ENCODE peak calls at places on chromosomes 1 and 21, in four cellular contexts. O is IMR-90, Y is H9, E is mesenchymal stem cell. S is an unnamed sample.

GRCh38 chr1:64515427-64515826 is 45.5 kb downstream of the CACHD1 start:
- DNase-seq in E (peak), O (peak), Y (no peak), S (no peak)

GRCh38 chr1:169933999-169934725 is 40.5 kb upstream of the SCYL3 start:
- DNase-seq in Y (no peak), E (no peak), O (no peak), S (no peak)

GRCh38 chr21:28944296-28944695 is 48.4 kb downstream of the LTN1 start:
- DNase-seq in Y (no peak), E (peak), O (peak), S (no peak)

GRCh38 chr1:210362526-210362925 is 33.8 kb downstream of the HHAT start:
- DNase-seq in E (peak), O (peak), Y (no peak), S (no peak)

GRCh38 chr1:112706505-112707216 is at the start of gene RHOC:
- DNase-seq in Y (peak), E (peak), O (peak), S (peak)

GRCh38 chr1:71054281-71054731 is 6.7 kb upstream of the PTGER3 start:
- DNase-seq in O (no peak), E (no peak), Y (peak), S (no peak)

GRCh38 chr1:8649027-8649426 is 168.4 kb downstream of the RERE start:
- DNase-seq in O (no peak), E (no peak), Y (no peak), S (no peak)

GRCh38 chr1:1179983-1180861 is 6.5 kb downstream of the TTLL10 start:
- DNase-seq in O (no peak), Y (peak), E (no peak), S (no peak)

GRCh38 chr1:222276062-222276461 is 271.8 kb downstream of the HHIPL2 start:
- DNase-seq in E (no peak), Y (no peak), O (no peak), S (no peak)

DNA sequence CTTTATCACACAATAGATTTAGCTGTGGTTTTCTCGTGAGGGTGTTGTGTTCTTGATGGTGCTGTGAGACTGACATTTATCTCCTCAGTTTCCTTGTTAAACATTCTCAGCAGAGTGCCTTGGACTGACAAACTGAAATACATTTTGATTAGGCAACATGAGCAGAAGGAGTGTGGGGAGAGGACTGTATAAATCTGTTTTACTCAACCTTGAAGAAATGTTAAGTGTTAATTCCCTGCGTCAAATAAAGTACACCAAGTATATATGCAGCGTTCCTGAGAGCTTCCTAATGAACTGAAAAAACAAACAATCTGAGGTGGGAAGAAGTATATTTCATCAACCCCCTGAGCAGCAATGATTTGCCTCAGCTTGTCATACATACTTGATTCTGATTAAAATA is 540.3 kb upstream of the B3GALT2 start:
- DNase-seq in E (peak), Y (no peak), O (no peak), S (no peak)
- H2BK15ac ChIP-seq in E (no peak), Y (no peak), O (peak), S (no peak)

DNA sequence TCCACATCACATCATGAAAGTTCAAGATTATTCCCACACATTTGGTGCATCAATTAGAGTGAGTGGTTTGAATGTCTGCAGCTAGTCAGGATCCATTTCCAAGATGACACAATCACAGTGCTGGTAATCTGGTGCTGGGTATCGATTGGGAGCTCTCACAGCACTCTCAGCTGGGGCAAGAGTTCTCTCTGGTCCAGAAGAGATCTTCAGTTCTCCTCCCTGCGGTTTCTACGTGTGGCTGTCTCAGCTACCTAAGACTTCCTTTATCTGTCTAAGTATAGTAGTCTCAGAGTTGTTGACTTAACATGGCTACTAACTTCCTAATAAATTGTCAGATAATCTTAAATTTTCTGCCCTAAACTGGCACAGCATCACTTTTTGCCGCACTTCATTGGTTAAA is 358.0 kb upstream of the BRINP3 start:
- DNase-seq in Y (no peak), O (no peak), E (no peak), S (no peak)
- H2AFZ ChIP-seq in Y (no peak), O (no peak), E (no peak), S (peak)

GRCh38 chr1:229208481-229208880 is 62.4 kb upstream of the RAB4A start:
- DNase-seq in O (peak), Y (no peak), E (peak), S (no peak)

GRCh38 chr1:229205854-229206253 is 65.1 kb upstream of the RAB4A start:
- DNase-seq in O (no peak), E (no peak), Y (no peak), S (no peak)

GRCh38 chr1:229209386-229209785 is 61.5 kb upstream of the RAB4A start:
- DNase-seq in O (peak), E (peak), Y (no peak), S (no peak)

GRCh38 chr1:229209816-229210215 is 61.1 kb upstream of the RAB4A start:
- DNase-seq in Y (no peak), E (peak), O (peak), S (no peak)

DNA sequence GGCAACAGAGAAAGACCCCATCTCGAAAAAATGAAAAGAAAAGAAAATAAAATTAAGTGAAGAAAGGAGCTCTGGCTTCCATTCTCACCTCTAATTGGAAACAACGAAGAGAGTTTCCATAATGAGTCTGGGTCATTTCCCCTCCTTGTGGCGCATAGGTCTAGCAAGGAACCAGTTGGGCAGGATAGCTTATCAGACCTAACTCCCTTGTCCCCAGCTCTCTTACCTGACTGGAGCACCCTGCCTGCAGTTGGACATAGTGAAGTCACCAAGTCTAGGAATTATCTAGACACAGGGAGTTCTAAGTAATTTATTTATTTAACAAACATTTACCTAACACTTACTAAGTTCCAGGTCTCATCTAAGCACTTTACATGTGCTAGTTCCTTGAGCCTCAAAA is 63.0 kb upstream of the RAB4A start:
- DNase-seq in E (no peak), Y (no peak), O (no peak), S (no peak)
- H3K23ac ChIP-seq in E (no peak), Y (no peak), O (no peak), S (no peak)

GRCh38 chr1:94653454-94653853 is 111.9 kb upstream of the F3 start:
- DNase-seq in O (no peak), E (no peak), Y (no peak), S (no peak)
- H2BK15ac ChIP-seq in O (peak), E (no peak), Y (no peak), S (peak)

DNA sequence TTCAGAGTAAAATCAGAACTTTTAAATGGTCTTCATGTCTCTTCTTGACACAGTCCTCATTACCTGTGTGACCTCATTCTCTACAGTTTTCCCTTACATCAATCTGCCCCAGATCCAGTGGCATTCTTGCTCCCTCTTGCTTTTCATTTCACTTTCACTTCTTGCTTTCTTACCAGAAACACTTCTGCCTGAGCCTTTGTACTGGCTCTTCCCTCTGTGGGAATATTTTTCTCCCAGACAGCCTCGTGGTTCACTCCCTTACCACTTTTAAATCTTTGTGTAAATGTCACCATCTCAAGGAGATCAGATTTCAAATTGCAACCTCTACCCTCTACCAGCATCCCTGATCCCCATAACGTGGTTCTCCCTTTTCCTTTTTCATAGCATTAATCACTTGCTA is 73.2 kb downstream of the DISC1 start:
- DNase-seq in O (peak), E (peak), Y (no peak), S (no peak)
- H2AFZ ChIP-seq in O (no peak), E (no peak), Y (no peak), S (no peak)

GRCh38 chr1:32701421-32701911 is 1.1 kb downstream of the SYNC start:
- DNase-seq in Y (no peak), E (peak), O (no peak), S (no peak)
- H3K23ac ChIP-seq in Y (no peak), E (no peak), O (peak), S (no peak)

GRCh38 chr1:156065212-156065611 is 4.3 kb downstream of the RAB25 start:
- DNase-seq in Y (no peak), O (no peak), E (no peak), S (no peak)
- H2BK15ac ChIP-seq in Y (no peak), O (no peak), E (no peak), S (no peak)

GRCh38 chr1:165468850-165469249 is 23.9 kb upstream of the RXRG start:
- DNase-seq in O (no peak), E (no peak), Y (no peak), S (no peak)

GRCh38 chr1:165476776-165477175 is 31.9 kb upstream of the RXRG start:
- DNase-seq in E (no peak), O (no peak), Y (no peak), S (no peak)

DNA sequence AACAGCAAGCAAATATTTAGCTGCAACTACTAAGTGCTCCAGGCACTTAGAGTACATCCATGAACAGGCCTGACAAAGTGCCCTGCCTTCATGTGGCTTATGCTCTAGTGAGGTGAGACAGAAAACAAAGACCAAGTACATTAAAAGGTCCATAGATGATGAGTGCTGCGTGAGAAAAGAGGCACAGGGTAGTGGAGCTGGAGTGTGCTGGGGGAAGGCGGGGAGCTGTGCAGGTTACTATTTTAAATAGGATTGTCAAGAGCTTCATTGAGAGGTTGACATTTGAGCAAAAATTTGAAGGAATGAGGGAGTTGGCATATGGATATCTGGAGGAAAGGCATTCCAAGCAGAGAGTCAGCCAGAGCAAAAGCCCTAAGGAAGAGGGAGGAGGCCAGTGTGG is 29.3 kb upstream of the RXRG start:
- DNase-seq in Y (no peak), O (no peak), E (no peak), S (no peak)
- H2AFZ ChIP-seq in Y (no peak), O (no peak), E (no peak), S (no peak)

GRCh38 chr1:203424861-203425667 is 50.5 kb upstream of the PRELP start:
- DNase-seq in Y (no peak), O (peak), E (no peak), S (no peak)
- H3K23ac ChIP-seq in Y (no peak), O (no peak), E (no peak), S (peak)

GRCh38 chr1:26285366-26286063 is 5.6 kb downstream of the SH3BGRL3 start:
- DNase-seq in E (no peak), Y (peak), O (no peak), S (no peak)
- H2BK15ac ChIP-seq in E (peak), Y (no peak), O (peak), S (no peak)

S was measured in neuronal stem cell.